ENCODE peak calls at places on chromosomes 3 and 15, in ten cellular contexts. O, H, P, T, M, R, N, X, E and C are unnamed samples.

GRCh38 chr3:111761309-111761795 is 97.7 kb upstream of the PHLDB2 start:
- DNase-seq in N (no peak), M (no peak), R (no peak), X (no peak), O (no peak), P (no peak), T (no peak), E (peak), H (no peak), C (no peak)

GRCh38 chr3:134904333-134904771 is 109.3 kb downstream of the EPHB1 start:
- DNase-seq in O (no peak), T (no peak), N (no peak), P (no peak), X (no peak), E (no peak), H (peak), R (no peak), M (no peak), C (no peak)

GRCh38 chr3:127688416-127689265 is 15.9 kb downstream of the ABTB1 start:
- DNase-seq in T (peak), X (peak), M (peak), P (no peak), N (no peak), H (peak), R (peak), O (peak), E (peak), C (no peak)

GRCh38 chr3:71051893-71052687 is 531.4 kb downstream of the FOXP1 start:
- DNase-seq in N (no peak), M (no peak), R (no peak), H (no peak), X (no peak), O (no peak), P (no peak), E (no peak), T (no peak), C (no peak)

GRCh38 chr15:70112018-70112395 is 14.3 kb upstream of the TLE3 start:
- DNase-seq in H (no peak), E (peak), P (no peak), T (no peak), R (no peak), N (no peak), X (no peak), M (peak), O (no peak), C (no peak)

GRCh38 chr3:158091526-158091925 is 14.7 kb downstream of the SHOX2 start:
- DNase-seq in N (no peak), X (peak), O (no peak), H (no peak), P (no peak), M (no peak), T (no peak), R (no peak), E (no peak), C (no peak)

GRCh38 chr15:22839046-22839705 is 710 bp downstream of the NIPA2 start:
- DNase-seq in H (no peak), R (no peak), N (no peak), E (no peak), X (no peak), O (no peak), T (no peak), M (no peak), P (no peak), C (no peak)

GRCh38 chr3:13580256-13581023 is 31.5 kb downstream of the FBLN2 start:
- DNase-seq in P (no peak), X (no peak), O (peak), N (no peak), R (no peak), M (no peak), E (no peak), T (peak), H (no peak), C (no peak)

GRCh38 chr15:92451225-92451825 is 57.6 kb downstream of the ST8SIA2 start:
- DNase-seq in O (no peak), P (no peak), E (peak), X (no peak), N (no peak), M (no peak), H (no peak), T (no peak), R (no peak), C (no peak)

GRCh38 chr15:84616235-84616634 is 15.4 kb downstream of the ZSCAN2 start:
- DNase-seq in M (no peak), X (no peak), T (no peak), E (no peak), P (no peak), H (peak), N (no peak), R (no peak), O (peak), C (no peak)

GRCh38 chr3:90010341-90010740 is 902.9 kb downstream of the EPHA3 start:
- DNase-seq in O (no peak), R (no peak), X (peak), H (no peak), E (peak), N (no peak), T (no peak), P (no peak), M (no peak), C (no peak)

GRCh38 chr15:58900628-58901027 is 32.9 kb downstream of the SLTM start:
- DNase-seq in P (no peak), X (no peak), H (no peak), R (no peak), O (no peak), N (no peak), T (no peak), E (no peak), M (no peak), C (no peak)

GRCh38 chr3:52845691-52846426 is 11.0 kb upstream of the MUSTN1 start:
- DNase-seq in H (no peak), P (no peak), M (peak), X (peak), T (no peak), O (peak), E (no peak), R (peak), N (no peak), C (peak)

GRCh38 chr3:185824051-185824466 is 783 bp downstream of the IGF2BP2 start:
- DNase-seq in O (peak), M (peak), X (peak), N (peak), P (no peak), E (no peak), R (no peak), H (no peak), T (no peak), C (no peak)

GRCh38 chr3:59320080-59320479 is 270.3 kb upstream of the CFAP20DC start:
- DNase-seq in R (no peak), O (no peak), T (peak), X (peak), P (no peak), H (no peak), E (no peak), M (no peak), N (no peak), C (no peak)

GRCh38 chr3:128500556-128500955 is 7.6 kb upstream of the GATA2 start:
- DNase-seq in P (no peak), M (no peak), T (no peak), N (no peak), O (no peak), R (no peak), X (no peak), E (no peak), H (peak), C (no peak)

GRCh38 chr3:55818485-55818884 is 331.4 kb upstream of the WNT5A start:
- DNase-seq in N (no peak), R (no peak), P (no peak), E (no peak), M (no peak), T (no peak), H (no peak), O (no peak), X (peak), C (no peak)

GRCh38 chr3:56157693-56158092 is 310.6 kb downstream of the ERC2 start:
- DNase-seq in M (no peak), H (no peak), X (peak), R (no peak), T (no peak), N (no peak), P (no peak), O (no peak), E (no peak), C (no peak)

GRCh38 chr3:126983653-126984390 is 907 bp downstream of the PLXNA1 start:
- DNase-seq in H (no peak), N (no peak), E (no peak), R (no peak), O (no peak), M (peak), P (no peak), X (peak), T (peak), C (peak)

GRCh38 chr3:110814170-110815007 is 257.2 kb upstream of the NECTIN3 start:
- DNase-seq in P (no peak), N (peak), R (no peak), M (no peak), H (no peak), T (peak), O (peak), E (peak), X (peak), C (no peak)

GRCh38 chr3:52397676-52398399 is 47.1 kb downstream of the SEMA3G start:
- DNase-seq in N (no peak), R (no peak), T (no peak), H (no peak), X (no peak), P (no peak), M (peak), O (peak), E (no peak), C (no peak)

GRCh38 chr3:158405507-158405906 is 165.5 kb upstream of the MLF1 start:
- DNase-seq in H (no peak), E (no peak), O (no peak), N (no peak), R (no peak), P (no peak), M (no peak), T (no peak), X (peak), C (no peak)

GRCh38 chr15:98443483-98443882 is 204.9 kb upstream of the IGF1R start:
- DNase-seq in O (no peak), R (no peak), H (no peak), M (no peak), P (no peak), X (peak), E (no peak), N (no peak), T (no peak), C (no peak)

GRCh38 chr3:87260270-87260669 is 16.1 kb downstream of the POU1F1 start:
- DNase-seq in O (no peak), X (peak), M (no peak), P (peak), H (no peak), R (no peak), N (peak), E (peak), T (peak), C (peak)

GRCh38 chr3:194395201-194395600 is 3.9 kb downstream of the GP5 start:
- DNase-seq in H (no peak), M (no peak), N (peak), O (no peak), R (no peak), E (no peak), T (peak), P (no peak), X (no peak), C (no peak)

GRCh38 chr15:76340802-76341365 is 4.3 kb downstream of the ISL2 start:
- DNase-seq in X (peak), T (peak), R (no peak), M (peak), E (no peak), O (no peak), N (peak), H (no peak), P (no peak), C (no peak)

GRCh38 chr15:32030795-32031194 is 480 bp downstream of the CHRNA7 start:
- DNase-seq in R (no peak), P (no peak), H (no peak), M (no peak), N (no peak), T (peak), E (no peak), X (peak), O (no peak), C (no peak)
- H3K27ac ChIP-seq in R (no peak), P (no peak), H (no peak), M (peak), N (no peak), T (peak), E (no peak), X (no peak), O (no peak), C (no peak)

GRCh38 chr3:173876476-173876875 is 478.9 kb downstream of the NLGN1 start:
- DNase-seq in H (no peak), P (no peak), N (no peak), O (no peak), T (no peak), R (no peak), E (no peak), X (no peak), M (no peak), C (no peak)
- TF ChIP-seq CTCF in H (no peak), P (peak), N (no peak), O (no peak), T (peak), R (no peak), E (peak), X (peak), M (no peak), C (no peak)

DNA sequence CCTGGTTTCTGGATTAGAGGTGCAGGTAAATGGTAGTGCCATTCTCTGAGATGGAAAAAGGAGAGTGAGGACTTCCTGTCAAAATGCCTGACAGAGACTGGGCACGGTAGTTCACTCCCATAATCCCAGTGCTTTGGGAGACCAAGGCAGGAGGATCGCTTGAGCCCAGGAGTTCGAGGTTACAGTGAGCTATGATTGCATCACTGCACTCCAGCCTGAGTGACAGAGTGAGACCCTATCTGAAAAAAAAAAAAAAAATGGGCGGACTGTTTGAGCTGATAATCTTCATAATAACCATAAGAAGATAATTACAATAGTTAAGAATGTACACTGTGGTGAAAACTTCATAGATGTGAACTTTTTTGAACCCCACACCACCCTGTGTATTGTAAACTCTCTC is 44.2 kb downstream of the HRH1 start:
- DNase-seq in O (no peak), T (no peak), R (no peak), X (no peak), P (no peak), H (no peak), N (no peak), M (no peak), E (no peak), C (no peak)
- H3K27ac ChIP-seq in O (no peak), T (peak), R (no peak), X (no peak), P (no peak), H (no peak), N (no peak), M (no peak), E (no peak), C (no peak)

GRCh38 chr15:73936181-73936580 is 9.9 kb downstream of the LOXL1 start:
- DNase-seq in X (peak), N (no peak), R (peak), P (no peak), T (peak), O (peak), E (no peak), H (no peak), M (peak), C (no peak)
- TF ChIP-seq CTCF in X (peak), N (no peak), R (no peak), P (no peak), T (peak), O (peak), E (peak), H (no peak), M (no peak), C (no peak)

GRCh38 chr3:9170851-9171160 is 78.6 kb downstream of the SRGAP3 start:
- DNase-seq in H (no peak), T (no peak), X (no peak), O (no peak), E (no peak), N (no peak), M (no peak), P (no peak), R (no peak), C (no peak)

GRCh38 chr3:9168230-9168629 is 81.2 kb downstream of the SRGAP3 start:
- DNase-seq in R (no peak), X (peak), N (peak), E (no peak), M (no peak), T (peak), P (no peak), O (no peak), H (no peak), C (peak)

GRCh38 chr3:9169326-9169725 is 80.1 kb downstream of the SRGAP3 start:
- DNase-seq in E (no peak), M (no peak), N (no peak), T (no peak), O (no peak), X (no peak), R (no peak), H (no peak), P (no peak), C (no peak)

GRCh38 chr3:9172851-9173320 is 76.6 kb downstream of the SRGAP3 start:
- DNase-seq in X (no peak), R (no peak), P (no peak), T (no peak), M (no peak), H (no peak), O (no peak), N (no peak), E (no peak), C (no peak)

GRCh38 chr3:9169951-9170850 is 79.2 kb downstream of the SRGAP3 start:
- DNase-seq in T (no peak), X (no peak), N (no peak), H (no peak), O (no peak), E (no peak), P (no peak), R (no peak), M (no peak), C (no peak)
- H3K27ac ChIP-seq in T (no peak), X (no peak), N (no peak), H (no peak), O (no peak), E (no peak), P (no peak), R (no peak), M (no peak), C (no peak)